ENCODE peak calls at places on chromosomes 1 and 21, in nine cellular contexts. X is WERI-Rb-1; V is tibial artery; Y is left ventricle myocardium inferior; Z is lower leg skin; I is breast epithelium; K is CD8-positive, alpha-beta memory T cell; L is tibial nerve; B is NT2/D1. J is an unnamed sample.

GRCh38 chr1:221264848-221265247 is 385.6 kb downstream of the HLX start:
- DNase-seq in X (no peak), V (no peak), Y (no peak), Z (no peak), I (no peak), K (no peak), L (peak; percentile 10), B (no peak), J (no peak)

GRCh38 chr1:150804671-150805070 is 3.4 kb downstream of the CTSK start:
- DNase-seq in X (no peak), V (no peak), Y (no peak), Z (no peak), I (no peak), K (no peak), L (no peak), B (no peak), J (no peak)

GRCh38 chr1:210525759-210526158 is 197.1 kb downstream of the HHAT start:
- DNase-seq in X (no peak), V (no peak), Y (no peak), Z (no peak), I (no peak), K (no peak), L (no peak), B (no peak), J (no peak)

GRCh38 chr1:246155923-246156322 is 351.2 kb downstream of the SMYD3 start:
- DNase-seq in X (no peak), V (no peak), Y (no peak), Z (no peak), I (no peak), K (no peak), L (no peak), B (no peak), J (peak; percentile 54)

GRCh38 chr1:203650012-203650836 is 23.6 kb downstream of the ATP2B4 start:
- DNase-seq in X (no peak), V (peak; percentile 80), Y (peak; percentile 66), Z (no peak), I (peak; percentile 62), K (peak; percentile 72), L (no peak), B (peak; percentile 79), J (peak; percentile 64)

GRCh38 chr21:37815893-37816292 is 100.4 kb downstream of the KCNJ6 start:
- DNase-seq in X (no peak), V (no peak), Y (no peak), Z (no peak), I (no peak), K (no peak), L (no peak), B (no peak), J (no peak)

GRCh38 chr1:1171551-1172340 is 1.9 kb upstream of the TTLL10 start:
- DNase-seq in X (no peak), V (peak; percentile 44), Y (no peak), Z (no peak), I (no peak), K (no peak), L (no peak), B (no peak), J (no peak)

GRCh38 chr21:45228171-45228641 is 59.5 kb downstream of the POFUT2 start:
- DNase-seq in X (no peak), V (no peak), Y (no peak), Z (peak; percentile 69), I (no peak), K (peak; percentile 72), L (peak; percentile 67), B (peak; percentile 54), J (peak; percentile 98)

GRCh38 chr1:93597697-93598096 is 83.9 kb downstream of the BCAR3 start:
- DNase-seq in X (no peak), V (no peak), Y (peak; percentile 69), Z (peak; percentile 35), I (peak; percentile 68), K (no peak), L (no peak), B (no peak), J (no peak)

GRCh38 chr1:170407601-170408000 is 124.4 kb upstream of the GORAB start:
- DNase-seq in X (no peak), V (no peak), Y (no peak), Z (no peak), I (no peak), K (no peak), L (no peak), B (no peak), J (no peak)
- H3K4me3 ChIP-seq in X (no peak overlapping the region), V (no peak overlapping the region), Y (no peak overlapping the region), Z (no peak overlapping the region), I (no peak overlapping the region), K (no peak overlapping the region), L (no peak overlapping the region), B (no peak overlapping the region), J (no peak overlapping the region)

GRCh38 chr1:192512426-192513125 is 63.0 kb upstream of the RGS1 start:
- DNase-seq in X (no peak), V (no peak), Y (no peak), Z (peak; percentile 44), I (no peak), K (no peak), L (no peak), B (no peak), J (no peak)

GRCh38 chr1:192518700-192519099 is 56.9 kb upstream of the RGS1 start:
- DNase-seq in X (no peak), V (no peak), Y (no peak), Z (no peak), I (no peak), K (no peak), L (no peak), B (no peak), J (no peak)

GRCh38 chr1:192513697-192514096 is 61.9 kb upstream of the RGS1 start:
- DNase-seq in X (no peak), V (no peak), Y (no peak), Z (no peak), I (no peak), K (no peak), L (no peak), B (no peak), J (no peak)

GRCh38 chr1:192513196-192513595 is 62.4 kb upstream of the RGS1 start:
- DNase-seq in X (no peak), V (no peak), Y (no peak), Z (no peak), I (no peak), K (no peak), L (no peak), B (no peak), J (no peak)

DNA sequence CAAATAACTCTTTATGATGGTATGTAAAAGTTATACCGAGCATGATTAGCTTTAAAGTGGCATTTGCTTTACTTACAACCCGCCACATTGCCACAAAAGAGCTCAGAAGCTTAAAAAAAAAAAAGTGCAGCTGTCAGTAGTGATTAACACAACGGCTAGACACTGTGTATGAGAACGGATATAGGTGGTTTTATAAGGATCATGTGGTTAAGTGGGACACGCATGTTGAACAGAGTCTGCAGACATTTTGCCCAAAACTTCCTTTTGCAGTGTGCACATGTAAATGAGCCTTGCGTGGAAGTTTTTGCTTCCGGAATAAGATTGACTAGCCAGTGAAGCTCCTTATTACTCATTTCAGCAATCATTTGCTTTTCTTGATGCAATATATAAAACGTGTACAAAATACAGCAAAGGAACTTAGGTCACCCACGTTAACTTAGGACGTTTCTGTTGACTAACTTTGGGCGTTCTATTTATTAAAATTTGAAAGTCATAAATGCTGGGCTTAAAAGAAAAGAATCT is 58.7 kb upstream of the RGS1 start:
- DNase-seq in X (no peak), V (no peak), Y (no peak), Z (peak; percentile 41), I (no peak), K (peak; percentile 47), L (no peak), B (no peak), J (no peak)
- H3K4me3 ChIP-seq in X (no peak overlapping the region), V (no peak overlapping the region), Y (no peak overlapping the region), Z (no peak overlapping the region), I (no peak overlapping the region), K (peak overlapping the region; percentile 42), L (no peak overlapping the region), B (no peak overlapping the region), J (no peak overlapping the region)

GRCh38 chr1:24957016-24957807 is 27.1 kb upstream of the RUNX3 start:
- DNase-seq in X (no peak), V (no peak), Y (no peak), Z (no peak), I (no peak), K (no peak), L (no peak), B (no peak), J (no peak)
- H3K4me3 ChIP-seq in X (no peak overlapping the region), V (no peak overlapping the region), Y (no peak overlapping the region), Z (no peak overlapping the region), I (no peak overlapping the region), K (no peak overlapping the region), L (no peak overlapping the region), B (no peak overlapping the region), J (no peak overlapping the region)

DNA sequence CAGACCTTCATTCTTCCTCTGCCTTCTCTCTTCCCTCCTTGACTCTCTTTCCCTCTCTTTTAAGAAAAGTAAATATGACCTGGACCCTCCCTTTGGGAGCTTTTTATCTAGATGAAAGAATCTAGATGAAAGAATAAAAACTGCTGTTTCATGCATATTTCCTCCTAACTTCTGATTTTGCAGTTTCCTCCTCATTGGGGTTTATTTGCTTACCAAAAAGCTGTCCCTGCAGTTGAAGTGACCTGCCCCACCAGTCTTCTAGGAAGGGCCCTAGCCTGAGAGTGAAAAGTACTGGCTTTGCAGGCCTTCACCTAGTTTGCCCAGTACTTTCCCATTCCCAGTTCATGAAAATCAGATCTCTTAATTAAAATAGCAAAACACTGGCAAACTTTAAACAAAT is 28.3 kb upstream of the CACYBP start:
- DNase-seq in X (no peak), V (no peak), Y (no peak), Z (no peak), I (no peak), K (no peak), L (no peak), B (no peak), J (no peak)
- H3K4me3 ChIP-seq in X (no peak overlapping the region), V (no peak overlapping the region), Y (no peak overlapping the region), Z (no peak overlapping the region), I (no peak overlapping the region), K (no peak overlapping the region), L (no peak overlapping the region), B (no peak overlapping the region), J (no peak overlapping the region)

DNA sequence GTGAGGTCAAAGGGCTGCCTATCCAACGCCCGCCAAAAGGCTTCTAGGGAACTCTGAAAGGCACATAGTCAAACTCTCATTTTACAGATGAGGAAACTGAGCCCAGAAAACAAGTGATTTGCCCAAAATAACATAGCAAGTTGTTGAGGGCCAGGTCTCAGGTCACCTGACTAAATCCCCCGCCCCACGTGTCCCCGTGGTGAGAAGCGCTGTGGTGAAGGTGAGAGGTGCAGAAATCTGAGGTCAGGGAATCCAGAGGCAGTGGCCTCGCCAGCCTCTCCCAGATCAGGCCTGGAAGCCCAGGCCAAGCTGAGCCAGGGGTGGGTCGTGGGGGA is 5.1 kb downstream of the HDGF start:
- DNase-seq in X (no peak), V (no peak), Y (no peak), Z (no peak), I (no peak), K (peak; percentile 38), L (no peak), B (no peak), J (no peak)
- H3K4me3 ChIP-seq in X (peak overlapping the region; percentile 52), V (peak overlapping the region; percentile 91), Y (peak overlapping the region; percentile 99), Z (no peak overlapping the region), I (peak overlapping the region; percentile 95), K (no peak overlapping the region), L (peak overlapping the region; percentile 99), B (peak overlapping the region; percentile 16), J (peak overlapping the region; percentile 57)